ENCODE peak calls at places on chromosomes 5 and 9, in seven cellular contexts. One of them, this sample, is unnamed.
A peak's percentile ranks its signal among the peaks of the same experiment; 100 is the strongest.

GRCh38 chr9:106932675-106933074 is 69.7 kb downstream of the ZNF462 start:
- DNase-seq in MM.1S: no peak
- DNase-seq in neural progenitor cell: no peak
- DNase-seq in PC-3: no peak
- DNase-seq in K562: no peak
- DNase-seq in mesenchymal stem cell: no peak
- DNase-seq in fibroblast of lung: no peak
- DNase-seq in this sample: no peak

GRCh38 chr9:37498457-37498856 is 12.7 kb downstream of the POLR1E start:
- DNase-seq in K562: no peak
- DNase-seq in PC-3: no peak
- DNase-seq in neural progenitor cell: no peak
- DNase-seq in MM.1S: no peak
- DNase-seq in mesenchymal stem cell: no peak
- DNase-seq in fibroblast of lung: no peak
- DNase-seq in this sample: no peak

GRCh38 chr5:83077662-83078261 is 415 bp downstream of the XRCC4 start:
- DNase-seq in fibroblast of lung: peak; percentile 47
- DNase-seq in PC-3: no peak
- DNase-seq in K562: peak; percentile 64
- DNase-seq in neural progenitor cell: peak; percentile 56
- DNase-seq in mesenchymal stem cell: peak; percentile 64
- DNase-seq in MM.1S: peak; percentile 10
- DNase-seq in this sample: peak; percentile 41

GRCh38 chr9:76474419-76474818 is 15.4 kb downstream of the GCNT1 start:
- DNase-seq in K562: no peak
- DNase-seq in mesenchymal stem cell: no peak
- DNase-seq in MM.1S: no peak
- DNase-seq in fibroblast of lung: no peak
- DNase-seq in neural progenitor cell: no peak
- DNase-seq in PC-3: no peak
- DNase-seq in this sample: no peak

GRCh38 chr9:16884952-16885513 is 14.6 kb upstream of the BNC2 start:
- DNase-seq in mesenchymal stem cell: peak; percentile 86
- DNase-seq in K562: no peak
- DNase-seq in MM.1S: peak; percentile 37
- DNase-seq in fibroblast of lung: peak; percentile 68
- DNase-seq in PC-3: peak; percentile 54
- DNase-seq in neural progenitor cell: no peak
- DNase-seq in this sample: peak; percentile 60

GRCh38 chr5:122907238-122907637 is 61.8 kb downstream of the SNX24 start:
- DNase-seq in MM.1S: no peak
- DNase-seq in PC-3: peak; percentile 61
- DNase-seq in mesenchymal stem cell: peak; percentile 32
- DNase-seq in fibroblast of lung: peak; percentile 77
- DNase-seq in neural progenitor cell: no peak
- DNase-seq in K562: no peak
- DNase-seq in this sample: peak; percentile 69

GRCh38 chr5:139417214-139417613 is 13.3 kb upstream of the SPATA24 start:
- DNase-seq in K562: no peak
- DNase-seq in neural progenitor cell: no peak
- DNase-seq in fibroblast of lung: peak; percentile 53
- DNase-seq in PC-3: no peak
- DNase-seq in mesenchymal stem cell: peak; percentile 62
- DNase-seq in MM.1S: no peak
- DNase-seq in this sample: peak; percentile 39

GRCh38 chr5:126138475-126139005 is 284.7 kb upstream of the GRAMD2B start:
- DNase-seq in MM.1S: no peak
- DNase-seq in mesenchymal stem cell: peak; percentile 63
- DNase-seq in PC-3: peak; percentile 23
- DNase-seq in fibroblast of lung: peak; percentile 74
- DNase-seq in K562: no peak
- DNase-seq in neural progenitor cell: peak; percentile 16
- DNase-seq in this sample: peak; percentile 62

GRCh38 chr5:44727100-44727499 is 81.6 kb upstream of the MRPS30 start:
- DNase-seq in MM.1S: no peak
- DNase-seq in fibroblast of lung: no peak
- DNase-seq in neural progenitor cell: peak; percentile 6
- DNase-seq in mesenchymal stem cell: no peak
- DNase-seq in PC-3: no peak
- DNase-seq in K562: no peak
- DNase-seq in this sample: no peak

GRCh38 chr9:90802534-90802933 is 915 bp downstream of the SYK start:
- DNase-seq in PC-3: no peak
- DNase-seq in mesenchymal stem cell: peak; percentile 34
- DNase-seq in neural progenitor cell: no peak
- DNase-seq in MM.1S: peak; percentile 12
- DNase-seq in fibroblast of lung: no peak
- DNase-seq in K562: no peak
- DNase-seq in this sample: no peak
- H3K9ac ChIP-seq in PC-3: peak overlapping the region; percentile 83
- H3K9ac ChIP-seq in mesenchymal stem cell: no peak overlapping the region
- H3K9ac ChIP-seq in neural progenitor cell: no peak overlapping the region
- H3K9ac ChIP-seq in MM.1S: peak overlapping the region; percentile 81
- H3K9ac ChIP-seq in fibroblast of lung: no peak overlapping the region
- H3K9ac ChIP-seq in K562: peak overlapping the region; percentile 66
- H3K9ac ChIP-seq in this sample: no peak overlapping the region

GRCh38 chr5:142872217-142872616 is 102.0 kb downstream of the ARHGAP26 start:
- DNase-seq in mesenchymal stem cell: no peak
- DNase-seq in MM.1S: no peak
- DNase-seq in K562: no peak
- DNase-seq in neural progenitor cell: no peak
- DNase-seq in fibroblast of lung: no peak
- DNase-seq in PC-3: no peak
- DNase-seq in this sample: no peak
- H3K4me2 ChIP-seq in mesenchymal stem cell: no peak overlapping the region
- H3K4me2 ChIP-seq in MM.1S: no peak overlapping the region
- H3K4me2 ChIP-seq in K562: no peak overlapping the region
- H3K4me2 ChIP-seq in neural progenitor cell: no peak overlapping the region
- H3K4me2 ChIP-seq in fibroblast of lung: no peak overlapping the region
- H3K4me2 ChIP-seq in PC-3: peak overlapping the region; percentile 27
- H3K4me2 ChIP-seq in this sample: no peak overlapping the region

GRCh38 chr5:149802008-149802407 is 71.9 kb downstream of the PPARGC1B start:
- DNase-seq in mesenchymal stem cell: no peak
- DNase-seq in neural progenitor cell: no peak
- DNase-seq in MM.1S: no peak
- DNase-seq in fibroblast of lung: no peak
- DNase-seq in PC-3: no peak
- DNase-seq in K562: peak; percentile 36
- DNase-seq in this sample: no peak
- H3K9ac ChIP-seq in mesenchymal stem cell: no peak overlapping the region
- H3K9ac ChIP-seq in neural progenitor cell: no peak overlapping the region
- H3K9ac ChIP-seq in MM.1S: no peak overlapping the region
- H3K9ac ChIP-seq in fibroblast of lung: no peak overlapping the region
- H3K9ac ChIP-seq in PC-3: no peak overlapping the region
- H3K9ac ChIP-seq in K562: peak overlapping the region; percentile 33
- H3K9ac ChIP-seq in this sample: no peak overlapping the region

DNA sequence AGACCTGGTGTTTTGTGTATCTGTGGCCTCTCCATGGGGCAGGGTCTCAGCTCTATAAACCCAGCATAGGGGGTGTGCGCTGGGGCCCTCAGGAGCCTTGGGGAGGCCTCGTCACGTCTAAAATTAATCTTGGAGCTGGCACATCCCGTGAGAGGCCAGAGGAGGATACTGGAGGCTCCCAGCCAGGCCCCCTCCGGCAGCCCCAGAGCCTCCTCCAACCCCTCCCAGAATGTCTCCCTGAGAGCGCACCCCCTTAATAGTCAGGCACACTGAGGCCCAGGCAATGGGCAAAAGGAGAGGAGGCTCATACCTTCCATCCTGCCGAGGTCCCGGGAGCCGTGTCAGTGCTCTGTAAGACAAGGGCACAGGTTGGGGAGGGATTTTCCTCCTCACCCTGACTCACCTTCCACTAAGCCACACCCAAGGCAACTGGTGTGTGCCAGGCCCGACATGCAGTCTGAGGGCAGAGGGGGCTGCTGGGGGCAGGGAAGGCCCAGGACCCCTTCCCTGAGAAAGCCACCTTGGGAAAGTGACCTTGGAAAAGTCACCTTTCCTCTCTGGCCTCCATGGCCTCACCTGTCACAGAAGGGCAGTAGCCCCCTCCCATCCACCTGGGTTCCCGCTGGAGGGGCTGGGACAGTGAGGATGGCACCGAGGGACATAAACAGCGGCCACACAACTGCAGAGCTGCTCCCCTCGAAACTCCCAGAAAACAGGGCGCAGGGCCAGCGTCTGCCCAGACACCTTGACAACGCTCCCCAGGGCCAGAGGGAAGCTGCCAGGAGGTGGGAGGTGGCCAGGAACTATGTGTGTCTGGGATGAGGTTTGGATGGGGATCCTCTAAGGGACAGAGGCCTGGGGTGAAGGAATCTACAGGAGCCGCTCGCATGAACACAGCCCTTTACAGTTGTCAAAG is 2.9 kb downstream of the AK1 start:
- DNase-seq in neural progenitor cell: no peak
- DNase-seq in fibroblast of lung: no peak
- DNase-seq in PC-3: peak; percentile 47
- DNase-seq in mesenchymal stem cell: no peak
- DNase-seq in MM.1S: no peak
- DNase-seq in K562: no peak
- DNase-seq in this sample: no peak
- H3K4me2 ChIP-seq in neural progenitor cell: no peak overlapping the region
- H3K4me2 ChIP-seq in fibroblast of lung: peak overlapping the region; percentile 80
- H3K4me2 ChIP-seq in PC-3: peak overlapping the region; percentile 67
- H3K4me2 ChIP-seq in mesenchymal stem cell: no peak overlapping the region
- H3K4me2 ChIP-seq in MM.1S: no peak overlapping the region
- H3K4me2 ChIP-seq in K562: no peak overlapping the region
- H3K4me2 ChIP-seq in this sample: peak overlapping the region; percentile 77

DNA sequence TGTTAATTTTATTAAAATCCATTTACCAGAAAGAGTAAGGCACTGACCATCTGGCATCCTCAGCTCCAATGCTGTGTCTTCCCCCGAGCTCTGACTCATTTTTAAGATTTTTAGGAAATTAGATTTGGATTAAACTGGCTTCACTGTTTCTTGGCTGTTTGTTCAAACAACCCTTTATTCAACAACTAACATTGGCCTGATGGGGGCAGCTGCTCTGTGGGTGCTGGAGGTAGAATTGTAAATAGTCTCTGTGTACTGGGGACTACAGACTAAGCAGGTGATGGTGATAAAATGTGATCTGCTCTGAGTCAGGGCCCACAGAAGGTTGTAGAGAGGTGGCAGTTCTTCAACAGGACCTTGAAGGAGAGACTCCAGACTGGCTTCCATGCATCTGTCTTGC is 2.9 kb downstream of the RABEPK start:
- DNase-seq in K562: no peak
- DNase-seq in MM.1S: no peak
- DNase-seq in mesenchymal stem cell: no peak
- DNase-seq in neural progenitor cell: no peak
- DNase-seq in PC-3: no peak
- DNase-seq in fibroblast of lung: no peak
- DNase-seq in this sample: no peak
- H3K9ac ChIP-seq in K562: no peak overlapping the region
- H3K9ac ChIP-seq in MM.1S: no peak overlapping the region
- H3K9ac ChIP-seq in mesenchymal stem cell: peak overlapping the region; percentile 41
- H3K9ac ChIP-seq in neural progenitor cell: no peak overlapping the region
- H3K9ac ChIP-seq in PC-3: no peak overlapping the region
- H3K9ac ChIP-seq in fibroblast of lung: no peak overlapping the region
- H3K9ac ChIP-seq in this sample: no peak overlapping the region

GRCh38 chr9:31556667-31557463 is 827.6 kb upstream of the ACO1 start:
- DNase-seq in neural progenitor cell: no peak
- DNase-seq in MM.1S: no peak
- DNase-seq in fibroblast of lung: no peak
- DNase-seq in mesenchymal stem cell: no peak
- DNase-seq in K562: no peak
- DNase-seq in PC-3: no peak
- DNase-seq in this sample: no peak
- H3K4me2 ChIP-seq in neural progenitor cell: no peak overlapping the region
- H3K4me2 ChIP-seq in MM.1S: no peak overlapping the region
- H3K4me2 ChIP-seq in fibroblast of lung: no peak overlapping the region
- H3K4me2 ChIP-seq in mesenchymal stem cell: no peak overlapping the region
- H3K4me2 ChIP-seq in K562: no peak overlapping the region
- H3K4me2 ChIP-seq in PC-3: no peak overlapping the region
- H3K4me2 ChIP-seq in this sample: no peak overlapping the region

GRCh38 chr9:87516222-87516930 is 18.7 kb downstream of the DAPK1 start:
- DNase-seq in fibroblast of lung: peak; percentile 49
- DNase-seq in MM.1S: no peak
- DNase-seq in PC-3: no peak
- DNase-seq in K562: peak; percentile 91
- DNase-seq in mesenchymal stem cell: peak; percentile 76
- DNase-seq in neural progenitor cell: no peak
- DNase-seq in this sample: peak; percentile 36
- H3K9ac ChIP-seq in fibroblast of lung: no peak overlapping the region
- H3K9ac ChIP-seq in MM.1S: no peak overlapping the region
- H3K9ac ChIP-seq in PC-3: no peak overlapping the region
- H3K9ac ChIP-seq in K562: peak overlapping the region; percentile 36
- H3K9ac ChIP-seq in mesenchymal stem cell: no peak overlapping the region
- H3K9ac ChIP-seq in neural progenitor cell: no peak overlapping the region
- H3K9ac ChIP-seq in this sample: no peak overlapping the region

GRCh38 chr9:35793461-35793860 is 2.1 kb downstream of the NPR2 start:
- DNase-seq in neural progenitor cell: no peak
- DNase-seq in MM.1S: no peak
- DNase-seq in mesenchymal stem cell: no peak
- DNase-seq in K562: no peak
- DNase-seq in PC-3: no peak
- DNase-seq in fibroblast of lung: no peak
- DNase-seq in this sample: no peak
- H3K4me2 ChIP-seq in neural progenitor cell: no peak overlapping the region
- H3K4me2 ChIP-seq in MM.1S: no peak overlapping the region
- H3K4me2 ChIP-seq in mesenchymal stem cell: peak overlapping the region; percentile 15
- H3K4me2 ChIP-seq in K562: no peak overlapping the region
- H3K4me2 ChIP-seq in PC-3: no peak overlapping the region
- H3K4me2 ChIP-seq in fibroblast of lung: peak overlapping the region; percentile 86
- H3K4me2 ChIP-seq in this sample: peak overlapping the region; percentile 89